ENCODE peak calls at places on chromosomes 3 and 15, in five cellular contexts. E is T-helper 9 cell, N is EH, C is ascending aorta, R is NCI-H460. S is an unnamed sample.

GRCh38 chr3:27044926-27045481 is 324.2 kb downstream of the NEK10 start:
- DNase-seq in R (no peak), E (no peak), C (no peak), N (no peak), S (no peak)

GRCh38 chr3:25437953-25438352 is 9.9 kb downstream of the RARB start:
- DNase-seq in C (no peak), N (no peak), E (no peak), R (no peak), S (no peak)

GRCh38 chr15:34582461-34583357 is 742 bp downstream of the GOLGA8B start:
- DNase-seq in E (peak; percentile 21), N (peak; percentile 39), C (no peak), R (no peak), S (no peak)

GRCh38 chr15:89395996-89396395 is 61.4 kb upstream of the POLG start:
- DNase-seq in E (no peak), R (no peak), N (no peak), C (no peak), S (no peak)

GRCh38 chr3:50885491-50885890 is 210.8 kb downstream of the DOCK3 start:
- DNase-seq in N (no peak), C (no peak), E (no peak), R (no peak), S (no peak)

GRCh38 chr3:13073042-13073906 is at the start of gene IQSEC1:
- DNase-seq in C (peak; percentile 83), R (no peak), E (peak; percentile 70), N (peak; percentile 25), S (no peak)

GRCh38 chr3:51955893-51956770 is 951 bp downstream of the GPR62 start:
- DNase-seq in R (no peak), E (peak; percentile 27), C (peak; percentile 78), N (peak; percentile 56), S (no peak)

GRCh38 chr3:143121240-143122088 is 1.9 kb downstream of the CHST2 start:
- DNase-seq in E (peak; percentile 6), N (peak; percentile 76), C (no peak), R (no peak), S (no peak)

GRCh38 chr15:48627260-48627969 is 18.1 kb downstream of the FBN1 start:
- DNase-seq in N (peak; percentile 84), E (no peak), C (no peak), R (peak; percentile 16), S (no peak)

GRCh38 chr15:86650084-86650483 is 570.4 kb downstream of the AGBL1 start:
- DNase-seq in E (no peak), R (no peak), N (no peak), C (no peak), S (no peak)

GRCh38 chr3:128170866-128171516 is 17.7 kb downstream of the EEFSEC start:
- DNase-seq in R (peak; percentile 76), E (no peak), N (peak; percentile 83), C (no peak), S (no peak)

GRCh38 chr15:33021806-33022389 is 172.6 kb downstream of the FMN1 start:
- DNase-seq in N (peak; percentile 67), C (no peak), E (no peak), R (peak; percentile 51), S (no peak)

GRCh38 chr15:61216519-61216918 is 12.6 kb downstream of the RORA start:
- DNase-seq in C (no peak), N (no peak), R (no peak), E (no peak), S (no peak)

GRCh38 chr3:129933471-129933870 is 40.0 kb upstream of the TMCC1 start:
- DNase-seq in N (no peak), C (no peak), E (no peak), R (no peak), S (no peak)

GRCh38 chr15:101161656-101162055 is 90.2 kb downstream of the CHSY1 start:
- DNase-seq in E (no peak), R (no peak), N (no peak), C (no peak), S (no peak)

GRCh38 chr15:71515375-71516186 is 294.8 kb upstream of the NR2E3 start:
- DNase-seq in R (no peak), C (no peak), N (peak; percentile 6), E (no peak), S (no peak)

GRCh38 chr3:41195970-41196369 is 3.3 kb upstream of the CTNNB1 start:
- DNase-seq in E (no peak), N (no peak), R (no peak), C (no peak), S (no peak)